ENCODE peak calls at places on chromosomes 13 and 19, in four cellular contexts. R, X, Z and H are unnamed samples. For H3F3A and H3K9me3, the result is how much of the 10 kb centered on the place peaks cover.

GRCh38 chr19:15137777-15138176 is 30.6 kb downstream of the SYDE1 start:
- DNase-seq in X (no peak), R (peak), Z (no peak), H (no peak)

GRCh38 chr19:45255611-45256157 is 4.6 kb downstream of the MARK4 start:
- DNase-seq in R (no peak), X (no peak), Z (no peak), H (no peak)

GRCh38 chr19:46192990-46193650 is 36.4 kb upstream of the IGFL1 start:
- DNase-seq in X (peak), R (peak), Z (no peak), H (no peak)

GRCh38 chr13:92260363-92260762 is 861.9 kb downstream of the GPC5 start:
- DNase-seq in R (no peak), Z (no peak), X (no peak), H (no peak)

GRCh38 chr19:18326772-18327171 is 3.9 kb upstream of the LSM4 start:
- DNase-seq in Z (no peak), X (no peak), R (no peak), H (no peak)

GRCh38 chr13:114118086-114118762 is 14.2 kb downstream of the RASA3 start:
- DNase-seq in R (peak), X (no peak), Z (no peak), H (no peak)

GRCh38 chr19:47414469-47414868 is 4.9 kb downstream of the MEIS3 start:
- DNase-seq in X (peak), Z (peak), R (no peak), H (peak)

GRCh38 chr13:105196052-105196451 is 1339.4 kb downstream of the EFNB2 start:
- DNase-seq in Z (no peak), X (peak), R (peak), H (no peak)

GRCh38 chr13:113118328-113119021 is 4.1 kb upstream of the F10 start:
- DNase-seq in X (no peak), R (no peak), Z (no peak), H (no peak)

GRCh38 chr19:57034544-57034943 is 85.2 kb upstream of the USP29 start:
- DNase-seq in Z (no peak), X (no peak), R (no peak), H (no peak)

GRCh38 chr19:45107621-45108170 is 14.7 kb downstream of the PPP1R37 start:
- DNase-seq in Z (no peak), R (no peak), X (no peak), H (no peak)

GRCh38 chr13:97141564-97142005 is 80.5 kb upstream of the MBNL2 start:
- DNase-seq in Z (no peak), X (peak), R (peak), H (peak)

GRCh38 chr13:34344761-34345600 is 527.0 kb downstream of the RFC3 start:
- DNase-seq in R (no peak), X (no peak), Z (peak), H (no peak)

GRCh38 chr19:40778045-40778864 is at the start of gene RAB4B:
- DNase-seq in R (peak), X (peak), Z (peak), H (peak)

GRCh38 chr13:28558126-28558525 is 63.2 kb upstream of the FLT1 start:
- DNase-seq in Z (no peak), X (no peak), R (peak), H (no peak)

GRCh38 chr13:20044086-20044485 is 85.6 kb downstream of the ZMYM2 start:
- DNase-seq in X (no peak), R (no peak), Z (no peak), H (no peak)

GRCh38 chr13:99528547-99528946 is 27.3 kb downstream of the TM9SF2 start:
- DNase-seq in X (peak), Z (no peak), R (no peak), H (peak)

GRCh38 chr19:13241321-13242104 is 91.3 kb downstream of the IER2 start:
- DNase-seq in Z (no peak), X (peak), R (peak), H (no peak)

GRCh38 chr19:58543826-58544590 is at the start of gene TRIM28:
- DNase-seq in X (peak), Z (peak), R (peak), H (peak)

GRCh38 chr13:32278456-32278855 is 36.7 kb downstream of the ZAR1L start:
- DNase-seq in Z (no peak), X (no peak), R (peak), H (no peak)

GRCh38 chr13:52010890-52011689 is at the start of gene ATP7B:
- DNase-seq in Z (peak), X (no peak), R (peak), H (peak)

GRCh38 chr19:12984143-12984627 is 11.1 kb upstream of the NFIX start:
- DNase-seq in Z (no peak), R (peak), X (no peak), H (no peak)

GRCh38 chr13:33080962-33081655 is 64.9 kb downstream of the KL start:
- DNase-seq in X (peak), R (peak), Z (no peak), H (no peak)

GRCh38 chr19:43430142-43430710 is 15.5 kb downstream of the TEX101 start:
- DNase-seq in Z (no peak), X (no peak), R (no peak), H (no peak)

GRCh38 chr19:1154731-1155351 is 19.2 kb downstream of the SBNO2 start:
- DNase-seq in R (peak), X (no peak), Z (peak), H (no peak)

GRCh38 chr13:77533875-77534788 is 1.4 kb upstream of the SCEL start:
- DNase-seq in X (peak), Z (no peak), R (no peak), H (no peak)

GRCh38 chr13:72489751-72490150 is 237.7 kb downstream of the MZT1 start:
- DNase-seq in Z (no peak), R (no peak), X (no peak), H (no peak)

GRCh38 chr13:33756929-33757328 is 61.0 kb upstream of the RFC3 start:
- DNase-seq in R (no peak), Z (no peak), X (no peak), H (no peak)

GRCh38 chr19:33501957-33502356 is 19.6 kb downstream of the PEPD start:
- DNase-seq in X (no peak), R (no peak), Z (no peak), H (no peak)

GRCh38 chr13:48165063-48165462 is 67.9 kb upstream of the ITM2B start:
- DNase-seq in R (peak), Z (no peak), X (peak), H (no peak)

GRCh38 chr19:1264801-1265610 is 4.1 kb upstream of the CIRBP start:
- DNase-seq in X (peak), Z (no peak), R (peak), H (peak)

GRCh38 chr19:17794731-17795494 is at the start of gene B3GNT3:
- DNase-seq in X (peak), R (peak), Z (no peak), H (peak)

GRCh38 chr13:55029280-55029679 is 2000.7 kb downstream of the OLFM4 start:
- DNase-seq in R (no peak), X (no peak), Z (no peak), H (no peak)

GRCh38 chr13:83621765-83622421 is 260.4 kb downstream of the SLITRK1 start:
- DNase-seq in X (no peak), R (no peak), Z (no peak), H (no peak)

GRCh38 chr13:32443111-32443510 is 15.2 kb upstream of the N4BP2L1 start:
- DNase-seq in R (peak), X (peak), Z (peak), H (no peak)

GRCh38 chr19:32471811-32472210 is 66.2 kb downstream of the DPY19L3 start:
- DNase-seq in Z (no peak), R (no peak), X (no peak), H (no peak)

GRCh38 chr13:113636266-113636963 is 21.6 kb downstream of the ATP4B start:
- DNase-seq in R (no peak), Z (no peak), X (no peak), H (no peak)

GRCh38 chr19:16702123-16702522 is 17.5 kb upstream of the NWD1 start:
- DNase-seq in X (no peak), Z (peak), R (peak), H (no peak)

GRCh38 chr13:107034236-107034635 is 466.3 kb upstream of the ARGLU1 start:
- DNase-seq in R (no peak), X (no peak), Z (no peak), H (peak)
- H3F3A ChIP-seq in R (under half), X (under half), Z (under half), H (under half)

DNA sequence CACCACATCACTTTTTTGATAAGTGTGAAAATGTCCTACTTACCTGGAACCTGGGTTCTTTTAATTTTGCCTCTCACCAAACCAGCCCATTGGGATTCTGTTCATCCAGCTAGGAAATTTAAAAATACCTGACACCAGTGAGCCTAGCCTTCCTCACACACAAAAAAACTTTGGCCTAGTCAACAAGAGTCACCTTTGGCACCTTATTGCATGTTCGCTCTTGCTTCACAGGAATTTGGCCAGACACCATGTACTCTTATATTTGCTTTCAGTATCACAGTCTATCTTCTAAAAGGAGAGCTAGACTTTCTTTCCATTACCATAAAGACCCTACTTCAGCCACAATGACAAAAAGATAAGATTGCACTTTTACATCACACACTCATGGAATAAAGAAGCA is 65.8 kb downstream of the ZNF257 start:
- DNase-seq in R (no peak), Z (no peak), X (no peak), H (no peak)
- H3K9me3 ChIP-seq in R (under half), Z (under half), X (under half), H (under half)

GRCh38 chr13:65946387-65946786 is 1283.7 kb downstream of the PCDH9 start:
- DNase-seq in Z (no peak), R (no peak), X (peak), H (no peak)
- H3F3A ChIP-seq in Z (under half), R (under half), X (under half), H (under half)

DNA sequence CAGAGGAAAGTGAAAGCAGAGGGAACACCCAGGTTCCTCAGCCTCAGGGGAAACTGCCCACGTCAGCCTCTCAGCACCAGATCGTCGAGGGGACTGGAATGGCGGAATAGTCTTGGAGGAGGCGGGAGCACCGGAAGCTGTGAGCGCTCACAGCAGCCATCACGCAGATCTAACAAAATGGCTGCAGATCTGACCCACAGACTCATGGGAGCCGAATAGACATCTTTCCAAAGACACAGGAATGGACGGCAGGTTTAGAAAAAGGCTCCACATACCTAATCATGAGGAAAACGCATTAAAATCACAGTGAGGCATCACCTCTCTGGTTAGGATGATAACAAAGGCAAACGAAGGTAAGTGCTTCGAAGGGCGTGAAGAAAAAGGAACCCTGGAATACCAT is 11.8 kb upstream of the LILRA2 start:
- DNase-seq in R (no peak), X (no peak), Z (no peak), H (no peak)
- H3K9me3 ChIP-seq in R (under half), X (under half), Z (under half), H (under half)

DNA sequence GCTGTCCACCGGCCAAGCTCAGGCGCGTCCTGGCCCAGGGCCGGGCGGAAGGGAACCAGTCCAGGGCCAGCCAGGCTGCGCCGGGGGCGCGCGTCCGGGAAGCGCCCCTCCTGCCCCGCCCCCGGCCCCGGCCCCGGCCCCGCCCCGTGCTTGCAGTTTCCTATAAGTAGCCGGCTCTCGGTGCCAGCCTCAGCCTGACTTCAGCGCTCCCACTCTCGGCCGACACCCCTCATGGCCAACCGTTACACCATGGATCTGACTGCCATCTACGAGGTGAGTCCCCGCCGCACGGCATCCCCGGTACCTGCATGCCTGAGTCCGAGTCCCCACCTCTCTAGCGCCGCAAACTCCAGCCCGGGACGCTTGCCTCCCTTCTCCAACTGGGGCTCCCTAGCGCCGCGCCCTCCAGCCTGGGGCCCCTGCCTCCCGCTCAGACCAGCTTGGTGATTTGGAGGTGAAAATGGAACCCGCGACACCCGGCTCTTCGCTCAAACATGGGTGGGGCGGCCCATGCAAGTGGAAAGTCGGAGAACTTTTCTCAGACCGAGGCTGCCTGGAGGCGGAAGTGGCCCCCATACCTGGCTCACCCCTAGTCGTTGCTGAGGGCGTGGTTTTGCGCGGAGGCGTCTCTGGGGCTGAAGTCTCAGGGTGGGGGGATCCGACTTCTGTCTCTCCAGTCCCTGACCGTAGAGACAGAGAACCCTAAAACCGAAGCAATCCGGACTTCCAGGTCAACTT is at the start of gene ZFP36:
- DNase-seq in R (peak), Z (peak), X (peak), H (peak)
- H3F3A ChIP-seq in R (under half), Z (under half), X (under half), H (half or more)

GRCh38 chr13:111949311-111949710 is 117.6 kb upstream of the SOX1 start:
- DNase-seq in Z (no peak), R (no peak), X (no peak), H (no peak)
- H3K9me3 ChIP-seq in Z (under half), R (under half), X (under half), H (under half)

GRCh38 chr19:7336321-7336973 is 12.3 kb upstream of the ARHGEF18 start:
- DNase-seq in Z (no peak), R (no peak), X (no peak), H (no peak)

GRCh38 chr19:7331446-7331845 is 17.3 kb upstream of the ARHGEF18 start:
- DNase-seq in Z (no peak), X (no peak), R (no peak), H (no peak)

GRCh38 chr19:7328647-7329046 is 20.1 kb upstream of the ARHGEF18 start:
- DNase-seq in X (no peak), R (no peak), Z (no peak), H (no peak)

GRCh38 chr19:7337380-7338194 is 11.2 kb upstream of the ARHGEF18 start:
- DNase-seq in X (no peak), R (no peak), Z (no peak), H (no peak)

DNA sequence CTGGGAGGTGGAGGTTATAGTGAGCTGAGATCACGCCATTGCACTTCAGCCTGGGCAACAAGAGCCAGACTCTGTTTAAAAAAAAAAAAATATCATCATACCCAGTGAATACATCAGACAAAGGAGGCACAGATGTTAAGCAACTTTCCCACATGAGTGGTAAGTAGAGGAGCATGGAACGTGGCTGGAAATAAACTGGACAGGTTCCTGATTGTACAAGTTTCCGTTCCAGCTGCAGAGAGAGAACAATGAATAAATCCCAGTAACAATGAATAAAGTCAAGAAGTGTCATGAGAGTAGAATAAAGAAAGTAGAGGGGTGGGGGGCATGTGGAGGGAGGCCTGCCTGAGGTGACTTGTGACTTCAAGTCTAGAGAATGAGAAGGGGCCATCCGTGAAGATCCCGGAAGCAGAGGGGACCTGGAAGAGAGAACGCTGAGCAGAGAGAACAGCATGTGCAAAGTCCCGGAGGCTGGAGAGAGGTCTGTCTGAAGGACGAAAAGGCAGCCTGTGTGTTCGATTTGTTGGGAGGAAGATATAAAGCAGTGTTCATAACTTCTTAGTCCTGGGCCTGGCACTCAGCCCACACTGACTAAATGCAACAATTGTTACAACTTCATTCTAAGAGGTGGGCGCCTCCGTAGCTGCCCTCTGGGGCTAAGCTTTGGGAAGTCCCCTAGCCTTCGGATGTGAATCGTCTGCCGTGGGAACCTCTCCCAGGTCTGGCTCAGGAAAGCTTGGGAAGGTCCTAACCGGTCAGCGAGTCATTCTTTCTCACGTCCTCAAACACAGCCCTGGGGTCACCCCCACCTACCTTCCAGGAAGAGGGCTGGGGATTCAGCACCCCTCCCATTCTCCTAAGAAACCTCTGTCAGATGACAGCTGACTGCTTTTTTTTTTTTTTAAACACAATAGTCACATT is 15.3 kb upstream of the ARHGEF18 start:
- DNase-seq in Z (no peak), X (peak), R (no peak), H (no peak)
- H3F3A ChIP-seq in Z (under half), X (under half), R (under half), H (under half)

DNA sequence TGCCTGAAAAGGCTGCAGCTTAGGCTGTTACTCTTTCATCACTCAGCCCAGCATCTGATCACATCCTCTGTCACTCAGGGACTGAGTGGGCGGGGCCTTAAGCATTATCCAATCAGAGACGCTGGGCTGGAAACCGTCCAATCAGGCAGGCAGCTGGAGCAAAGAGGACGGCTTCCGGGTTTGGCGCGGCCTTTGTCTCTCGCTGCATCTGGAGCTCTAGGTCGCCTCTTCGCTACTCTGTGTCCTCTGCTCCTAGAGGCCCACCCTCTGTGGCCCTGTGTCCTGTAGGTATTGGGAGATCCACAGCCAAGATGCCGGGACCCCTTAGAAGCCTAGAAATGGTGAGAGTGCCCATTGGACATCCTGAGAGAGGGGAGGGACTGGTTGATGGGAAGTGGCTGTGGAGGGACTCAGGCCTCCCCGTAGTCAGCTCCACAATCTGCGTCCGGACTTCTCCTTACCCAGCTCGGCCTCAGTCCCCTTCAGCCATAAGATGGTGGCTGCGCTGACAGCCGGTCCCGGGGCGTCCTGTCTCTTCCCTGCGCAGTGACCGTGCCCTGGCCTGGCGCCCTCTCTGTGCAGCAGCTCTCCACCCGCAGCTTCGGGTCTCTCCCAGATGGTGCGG is at the start of gene ZNF486:
- DNase-seq in R (peak), Z (peak), X (no peak), H (peak)
- H3K9me3 ChIP-seq in R (under half), Z (under half), X (under half), H (under half)